ENCODE peak calls at places on chromosomes 7 and 10, in four cellular contexts. One of them, this sample, is unnamed.

GRCh38 chr10:44922021-44922420 is 10.9 kb downstream of the TMEM72 start:
- DNase-seq in HepG2: no peak
- DNase-seq in K562: no peak
- DNase-seq in GM12878: no peak
- DNase-seq in this sample: no peak

GRCh38 chr10:119445311-119445934 is 97.1 kb downstream of the RGS10 start:
- DNase-seq in HepG2: peak; percentile 65
- DNase-seq in K562: peak; percentile 82
- DNase-seq in GM12878: no peak
- DNase-seq in this sample: peak; percentile 93

GRCh38 chr10:132223156-132223590 is 36.4 kb downstream of the DPYSL4 start:
- DNase-seq in K562: peak; percentile 80
- DNase-seq in GM12878: peak; percentile 8
- DNase-seq in HepG2: peak; percentile 75
- DNase-seq in this sample: peak; percentile 97

GRCh38 chr7:5225616-5226290 is 35.7 kb downstream of the WIPI2 start:
- DNase-seq in HepG2: no peak
- DNase-seq in K562: no peak
- DNase-seq in GM12878: no peak
- DNase-seq in this sample: no peak

GRCh38 chr7:116122972-116123595 is 87.3 kb upstream of the TES start:
- DNase-seq in HepG2: peak; percentile 20
- DNase-seq in K562: peak; percentile 40
- DNase-seq in GM12878: no peak
- DNase-seq in this sample: peak; percentile 21

GRCh38 chr10:117601716-117602115 is 59.2 kb downstream of the EMX2 start:
- DNase-seq in GM12878: no peak
- DNase-seq in K562: no peak
- DNase-seq in HepG2: no peak
- DNase-seq in this sample: no peak

GRCh38 chr7:39950473-39951155 is 558 bp downstream of the CDK13 start:
- DNase-seq in HepG2: no peak
- DNase-seq in GM12878: no peak
- DNase-seq in K562: peak; percentile 62
- DNase-seq in this sample: peak; percentile 12

GRCh38 chr7:21942955-21943354 is 2.7 kb downstream of the CDCA7L start:
- DNase-seq in K562: no peak
- DNase-seq in HepG2: no peak
- DNase-seq in GM12878: no peak
- DNase-seq in this sample: no peak

GRCh38 chr10:124025152-124025551 is 68.2 kb downstream of the CHST15 start:
- DNase-seq in HepG2: no peak
- DNase-seq in GM12878: no peak
- DNase-seq in K562: no peak
- DNase-seq in this sample: no peak

GRCh38 chr7:127209886-127210285 is 42.9 kb downstream of the GRM8 start:
- DNase-seq in HepG2: no peak
- DNase-seq in GM12878: no peak
- DNase-seq in K562: no peak
- DNase-seq in this sample: no peak

GRCh38 chr7:32618470-32618869 is 123.2 kb downstream of the AVL9 start:
- DNase-seq in HepG2: no peak
- DNase-seq in GM12878: no peak
- DNase-seq in K562: peak; percentile 63
- DNase-seq in this sample: no peak

GRCh38 chr7:66263936-66264335 is 58.8 kb downstream of the TPST1 start:
- DNase-seq in HepG2: no peak
- DNase-seq in K562: no peak
- DNase-seq in GM12878: no peak
- DNase-seq in this sample: no peak

GRCh38 chr7:123792547-123792946 is 43.7 kb upstream of the WASL start:
- DNase-seq in K562: no peak
- DNase-seq in GM12878: no peak
- DNase-seq in HepG2: no peak
- DNase-seq in this sample: no peak

GRCh38 chr10:22259280-22259679 is 41.5 kb upstream of the EBLN1 start:
- DNase-seq in K562: peak; percentile 27
- DNase-seq in GM12878: no peak
- DNase-seq in HepG2: no peak
- DNase-seq in this sample: no peak

GRCh38 chr7:29146082-29146706 is at the start of gene CPVL:
- DNase-seq in HepG2: peak; percentile 71
- DNase-seq in K562: peak; percentile 3
- DNase-seq in GM12878: no peak
- DNase-seq in this sample: peak; percentile 81

GRCh38 chr7:128909605-128910568 is 622 bp downstream of the KCP start:
- DNase-seq in K562: no peak
- DNase-seq in HepG2: no peak
- DNase-seq in GM12878: no peak
- DNase-seq in this sample: peak; percentile 50

GRCh38 chr10:100186813-100187212 is 984 bp upstream of the ERLIN1 start:
- DNase-seq in GM12878: no peak
- DNase-seq in K562: peak; percentile 39
- DNase-seq in HepG2: no peak
- DNase-seq in this sample: peak; percentile 19

GRCh38 chr7:20561908-20562307 is 53.6 kb upstream of the ABCB5 start:
- DNase-seq in K562: no peak
- DNase-seq in HepG2: no peak
- DNase-seq in GM12878: no peak
- DNase-seq in this sample: no peak

GRCh38 chr7:140683657-140684056 is 10.9 kb downstream of the ADCK2 start:
- DNase-seq in GM12878: no peak
- DNase-seq in HepG2: no peak
- DNase-seq in K562: no peak
- DNase-seq in this sample: no peak

GRCh38 chr10:107966817-107967216 is 802.3 kb upstream of the SORCS1 start:
- DNase-seq in HepG2: no peak
- DNase-seq in GM12878: no peak
- DNase-seq in K562: no peak
- DNase-seq in this sample: no peak

GRCh38 chr7:121382479-121382878 is 13.6 kb downstream of the FAM3C start:
- DNase-seq in K562: no peak
- DNase-seq in HepG2: no peak
- DNase-seq in GM12878: no peak
- DNase-seq in this sample: no peak

GRCh38 chr7:56097700-56098099 is 4.9 kb upstream of the PHKG1 start:
- DNase-seq in GM12878: no peak
- DNase-seq in HepG2: no peak
- DNase-seq in K562: peak; percentile 52
- DNase-seq in this sample: no peak

GRCh38 chr10:77970869-77971803 is 44.6 kb upstream of the DLG5 start:
- DNase-seq in K562: peak; percentile 91
- DNase-seq in GM12878: no peak
- DNase-seq in HepG2: peak; percentile 92
- DNase-seq in this sample: no peak

GRCh38 chr7:17185690-17186070 is 112.8 kb upstream of the AHR start:
- DNase-seq in HepG2: no peak
- DNase-seq in GM12878: peak; percentile 59
- DNase-seq in K562: no peak
- DNase-seq in this sample: no peak

GRCh38 chr7:42314696-42315095 is 77.7 kb upstream of the GLI3 start:
- DNase-seq in K562: no peak
- DNase-seq in HepG2: no peak
- DNase-seq in GM12878: no peak
- DNase-seq in this sample: no peak

GRCh38 chr10:43230101-43230908 is 36.6 kb downstream of the RASGEF1A start:
- DNase-seq in HepG2: no peak
- DNase-seq in GM12878: no peak
- DNase-seq in K562: no peak
- DNase-seq in this sample: no peak

GRCh38 chr7:150926066-150926465 is 52.1 kb downstream of the KCNH2 start:
- DNase-seq in HepG2: no peak
- DNase-seq in K562: no peak
- DNase-seq in GM12878: no peak
- DNase-seq in this sample: no peak

GRCh38 chr7:36726806-36727503 is 2.7 kb upstream of the AOAH start:
- DNase-seq in HepG2: no peak
- DNase-seq in GM12878: no peak
- DNase-seq in K562: no peak
- DNase-seq in this sample: no peak

GRCh38 chr10:30358206-30358605 is 9.1 kb upstream of the MTPAP start:
- DNase-seq in GM12878: no peak
- DNase-seq in HepG2: no peak
- DNase-seq in K562: no peak
- DNase-seq in this sample: no peak

GRCh38 chr10:87867453-87867852 is 4.0 kb downstream of the PTEN start:
- DNase-seq in GM12878: no peak
- DNase-seq in K562: no peak
- DNase-seq in HepG2: no peak
- DNase-seq in this sample: no peak

GRCh38 chr7:85041599-85042216 is 145.1 kb downstream of the SEMA3D start:
- DNase-seq in GM12878: peak; percentile 3
- DNase-seq in HepG2: peak; percentile 55
- DNase-seq in K562: peak; percentile 67
- DNase-seq in this sample: peak; percentile 54

GRCh38 chr7:33809218-33809617 is 96.1 kb upstream of the BMPER start:
- DNase-seq in HepG2: no peak
- DNase-seq in K562: no peak
- DNase-seq in GM12878: no peak
- DNase-seq in this sample: no peak

GRCh38 chr10:69829792-69830191 is 28.1 kb downstream of the COL13A1 start:
- DNase-seq in K562: no peak
- DNase-seq in GM12878: no peak
- DNase-seq in HepG2: no peak
- DNase-seq in this sample: no peak

GRCh38 chr10:25105262-25105661 is 69.5 kb upstream of the GPR158 start:
- DNase-seq in GM12878: no peak
- DNase-seq in HepG2: no peak
- DNase-seq in K562: no peak
- DNase-seq in this sample: no peak

GRCh38 chr7:944744-945143 is 9.7 kb downstream of the ADAP1 start:
- DNase-seq in HepG2: no peak
- DNase-seq in K562: no peak
- DNase-seq in GM12878: no peak
- DNase-seq in this sample: no peak

GRCh38 chr10:79068203-79068561 is 584 bp upstream of the ZMIZ1 start:
- DNase-seq in GM12878: no peak
- DNase-seq in HepG2: no peak
- DNase-seq in K562: peak; percentile 58
- DNase-seq in this sample: no peak

GRCh38 chr7:39741942-39742623 is 118.7 kb downstream of the RALA start:
- DNase-seq in HepG2: no peak
- DNase-seq in K562: peak; percentile 71
- DNase-seq in GM12878: no peak
- DNase-seq in this sample: peak; percentile 56

GRCh38 chr10:11175823-11176243 is 158.2 kb downstream of the CELF2 start:
- DNase-seq in HepG2: no peak
- DNase-seq in GM12878: peak; percentile 86
- DNase-seq in K562: no peak
- DNase-seq in this sample: no peak
- TF ChIP-seq BHLHE40 in HepG2: no peak
- TF ChIP-seq BHLHE40 in GM12878: peak; percentile 83
- TF ChIP-seq BHLHE40 in K562: no peak
- TF ChIP-seq BHLHE40 in this sample: no peak

GRCh38 chr7:155167706-155168365 is 97.7 kb downstream of the HTR5A start:
- DNase-seq in K562: no peak
- DNase-seq in GM12878: no peak
- DNase-seq in HepG2: no peak
- DNase-seq in this sample: no peak
- TF ChIP-seq SP1 in K562: no peak
- TF ChIP-seq SP1 in GM12878: no peak
- TF ChIP-seq SP1 in HepG2: no peak
- TF ChIP-seq SP1 in this sample: no peak

GRCh38 chr7:30164567-30164966 is 29.8 kb downstream of the MTURN start:
- DNase-seq in HepG2: peak; percentile 60
- DNase-seq in GM12878: no peak
- DNase-seq in K562: peak; percentile 59
- DNase-seq in this sample: peak; percentile 45

GRCh38 chr7:30165590-30165989 is 30.8 kb downstream of the MTURN start:
- DNase-seq in K562: no peak
- DNase-seq in HepG2: no peak
- DNase-seq in GM12878: no peak
- DNase-seq in this sample: no peak

GRCh38 chr7:30162133-30162532 is 27.3 kb downstream of the MTURN start:
- DNase-seq in K562: peak; percentile 49
- DNase-seq in GM12878: no peak
- DNase-seq in HepG2: no peak
- DNase-seq in this sample: no peak

GRCh38 chr7:30162622-30163124 is 27.9 kb downstream of the MTURN start:
- DNase-seq in GM12878: no peak
- DNase-seq in K562: no peak
- DNase-seq in HepG2: peak; percentile 84
- DNase-seq in this sample: no peak

DNA sequence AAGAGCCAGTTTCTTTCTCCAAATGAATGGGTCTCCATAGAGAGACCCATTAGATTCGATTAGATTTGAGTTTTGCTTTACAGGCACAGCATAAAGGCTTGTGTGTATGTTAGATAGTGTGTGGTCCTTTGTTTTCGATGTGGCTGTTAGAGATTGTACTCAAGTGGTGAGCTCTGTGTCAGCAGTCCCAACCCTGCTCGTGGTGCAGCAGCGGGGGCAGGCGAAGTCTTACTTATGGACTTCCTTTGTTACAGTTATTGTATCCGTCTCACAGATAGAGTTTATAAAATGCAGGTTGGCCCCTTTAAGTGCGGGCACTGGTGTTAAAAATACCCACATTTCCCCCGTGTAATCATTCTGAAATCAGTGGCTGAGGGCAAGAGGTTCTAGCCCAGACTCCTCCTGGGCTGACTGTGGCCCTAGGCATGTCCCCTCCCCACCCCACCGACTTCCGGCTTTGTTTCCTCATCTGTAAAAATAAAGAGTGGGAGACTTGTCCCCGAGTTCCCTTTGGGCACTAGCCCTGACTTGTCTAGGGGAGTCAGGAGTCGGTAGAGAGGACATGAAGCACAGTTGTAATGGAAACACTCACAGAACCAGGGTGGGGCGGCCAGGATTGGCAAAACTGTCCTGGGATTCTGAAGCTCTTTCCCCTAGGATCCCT is 28.6 kb downstream of the MTURN start:
- DNase-seq in HepG2: peak; percentile 10
- DNase-seq in GM12878: no peak
- DNase-seq in K562: peak; percentile 67
- DNase-seq in this sample: no peak
- TF ChIP-seq FOXK2 in HepG2: no peak
- TF ChIP-seq FOXK2 in GM12878: no peak
- TF ChIP-seq FOXK2 in K562: no peak
- TF ChIP-seq FOXK2 in this sample: no peak

GRCh38 chr10:37490266-37490665 is 364.9 kb downstream of the ANKRD30A start:
- DNase-seq in GM12878: no peak
- DNase-seq in K562: no peak
- DNase-seq in HepG2: no peak
- DNase-seq in this sample: no peak
- TF ChIP-seq BHLHE40 in GM12878: no peak
- TF ChIP-seq BHLHE40 in K562: no peak
- TF ChIP-seq BHLHE40 in HepG2: no peak
- TF ChIP-seq BHLHE40 in this sample: no peak